ENCODE peak calls at places on chromosomes 7 and 10, in five cellular contexts. T is sigmoid colon, D is esophagus muscularis mucosa, E is K562, I is esophagus squamous epithelium. P is an unnamed sample.

GRCh38 chr10:955820-956217 is 24.3 kb upstream of the LARP4B start:
- DNase-seq in T (peak), D (no peak), E (peak), I (no peak), P (no peak)

GRCh38 chr7:79407351-79407750 is 46.1 kb downstream of the MAGI2 start:
- DNase-seq in T (no peak), D (no peak), E (no peak), I (no peak), P (no peak)

GRCh38 chr7:75971961-75972763 is 22.2 kb downstream of the TMEM120A start:
- DNase-seq in T (peak), D (peak), E (no peak), I (no peak), P (no peak)

GRCh38 chr7:55438765-55439525 is 73.8 kb downstream of the LANCL2 start:
- DNase-seq in T (no peak), D (no peak), E (no peak), I (no peak), P (no peak)

GRCh38 chr10:5591336-5591824 is 66.6 kb downstream of the CALML3 start:
- DNase-seq in T (no peak), D (no peak), E (no peak), I (no peak), P (no peak)

GRCh38 chr7:3309140-3309539 is 8.1 kb downstream of the SDK1 start:
- DNase-seq in T (no peak), D (no peak), E (no peak), I (no peak), P (no peak)

GRCh38 chr10:77111611-77112550 is 525.7 kb downstream of the KCNMA1 start:
- DNase-seq in T (no peak), D (peak), E (peak), I (no peak), P (peak)

GRCh38 chr7:122987463-122987862 is 8.0 kb downstream of the TAS2R16 start:
- DNase-seq in T (no peak), D (no peak), E (no peak), I (no peak), P (no peak)

GRCh38 chr7:19919156-19920085 is 146.0 kb upstream of the TMEM196 start:
- DNase-seq in T (no peak), D (no peak), E (no peak), I (no peak), P (no peak)

GRCh38 chr7:128274890-128275603 is 34.0 kb downstream of the LEP start:
- DNase-seq in T (no peak), D (no peak), E (no peak), I (no peak), P (no peak)

GRCh38 chr7:116443101-116443523 is 56.4 kb upstream of the CAV2 start:
- DNase-seq in T (no peak), D (no peak), E (no peak), I (no peak), P (no peak)

GRCh38 chr10:58326967-58327381 is 7.8 kb upstream of the UBE2D1 start:
- DNase-seq in T (peak), D (no peak), E (no peak), I (no peak), P (no peak)

GRCh38 chr7:30980194-30980593 is 16.4 kb downstream of the GHRHR start:
- DNase-seq in T (no peak), D (no peak), E (no peak), I (no peak), P (no peak)

GRCh38 chr7:55205124-55205955 is 159.8 kb upstream of the LANCL2 start:
- DNase-seq in T (no peak), D (no peak), E (no peak), I (no peak), P (no peak)

GRCh38 chr7:91280604-91281003 is 16.4 kb downstream of the FZD1 start:
- DNase-seq in T (no peak), D (no peak), E (no peak), I (no peak), P (no peak)

GRCh38 chr10:29590598-29591415 is 44.0 kb downstream of the SVIL start:
- DNase-seq in T (no peak), D (peak), E (peak), I (no peak), P (peak)

GRCh38 chr10:15370212-15370740 is 813 bp downstream of the FAM171A1 start:
- DNase-seq in T (peak), D (no peak), E (peak), I (no peak), P (peak)

GRCh38 chr10:43809211-43809930 is 160.7 kb upstream of the ZNF32 start:
- DNase-seq in T (no peak), D (peak), E (no peak), I (no peak), P (no peak)

GRCh38 chr10:43953672-43954071 is 305.0 kb upstream of the ZNF32 start:
- DNase-seq in T (no peak), D (peak), E (no peak), I (no peak), P (no peak)

GRCh38 chr7:77330169-77330882 is 85.8 kb downstream of the GSAP start:
- DNase-seq in T (no peak), D (peak), E (no peak), I (no peak), P (no peak)

GRCh38 chr7:40437936-40438634 is 303.3 kb downstream of the SUGCT start:
- DNase-seq in T (no peak), D (no peak), E (no peak), I (no peak), P (no peak)

GRCh38 chr10:125076121-125076825 is 84.1 kb downstream of the CTBP2 start:
- DNase-seq in T (peak), D (no peak), E (no peak), I (no peak), P (no peak)

GRCh38 chr10:86375204-86375603 is 8.6 kb upstream of the GRID1 start:
- DNase-seq in T (no peak), D (no peak), E (no peak), I (no peak), P (no peak)

GRCh38 chr7:140659727-140660396 is 12.9 kb upstream of the ADCK2 start:
- DNase-seq in T (peak), D (no peak), E (no peak), I (no peak), P (no peak)

GRCh38 chr7:16785846-16786245 is 19.0 kb downstream of the AGR2 start:
- DNase-seq in T (no peak), D (no peak), E (no peak), I (no peak), P (no peak)

GRCh38 chr7:33250421-33250827 is 121.1 kb downstream of the BBS9 start:
- DNase-seq in T (no peak), D (no peak), E (no peak), I (no peak), P (no peak)

GRCh38 chr7:46558482-46559193 is 637.6 kb upstream of the IGFBP3 start:
- DNase-seq in T (no peak), D (no peak), E (no peak), I (no peak), P (no peak)

GRCh38 chr7:30562498-30562897 is 32.2 kb upstream of the GARS1 start:
- DNase-seq in T (no peak), D (no peak), E (peak), I (no peak), P (no peak)

GRCh38 chr10:71394926-71395562 is 1.7 kb upstream of the CDH23 start:
- DNase-seq in T (no peak), D (no peak), E (no peak), I (no peak), P (no peak)

GRCh38 chr10:92691042-92691590 is 1.4 kb downstream of the HHEX start:
- DNase-seq in T (peak), D (peak), E (no peak), I (no peak), P (no peak)

GRCh38 chr7:23893172-23893941 is 183.3 kb downstream of the STK31 start:
- DNase-seq in T (no peak), D (peak), E (no peak), I (no peak), P (no peak)

GRCh38 chr10:48506147-48506917 is 98.5 kb downstream of the ARHGAP22 start:
- DNase-seq in T (no peak), D (peak), E (peak), I (no peak), P (peak)

GRCh38 chr7:171912-172515 is 20.4 kb upstream of the FAM20C start:
- DNase-seq in T (peak), D (no peak), E (no peak), I (no peak), P (no peak)

GRCh38 chr10:30986027-30986672 is 45.5 kb downstream of the ZNF438 start:
- DNase-seq in T (no peak), D (no peak), E (no peak), I (no peak), P (no peak)

GRCh38 chr7:81470084-81470723 is 299.6 kb downstream of the HGF start:
- DNase-seq in T (peak), D (no peak), E (peak), I (no peak), P (no peak)

DNA sequence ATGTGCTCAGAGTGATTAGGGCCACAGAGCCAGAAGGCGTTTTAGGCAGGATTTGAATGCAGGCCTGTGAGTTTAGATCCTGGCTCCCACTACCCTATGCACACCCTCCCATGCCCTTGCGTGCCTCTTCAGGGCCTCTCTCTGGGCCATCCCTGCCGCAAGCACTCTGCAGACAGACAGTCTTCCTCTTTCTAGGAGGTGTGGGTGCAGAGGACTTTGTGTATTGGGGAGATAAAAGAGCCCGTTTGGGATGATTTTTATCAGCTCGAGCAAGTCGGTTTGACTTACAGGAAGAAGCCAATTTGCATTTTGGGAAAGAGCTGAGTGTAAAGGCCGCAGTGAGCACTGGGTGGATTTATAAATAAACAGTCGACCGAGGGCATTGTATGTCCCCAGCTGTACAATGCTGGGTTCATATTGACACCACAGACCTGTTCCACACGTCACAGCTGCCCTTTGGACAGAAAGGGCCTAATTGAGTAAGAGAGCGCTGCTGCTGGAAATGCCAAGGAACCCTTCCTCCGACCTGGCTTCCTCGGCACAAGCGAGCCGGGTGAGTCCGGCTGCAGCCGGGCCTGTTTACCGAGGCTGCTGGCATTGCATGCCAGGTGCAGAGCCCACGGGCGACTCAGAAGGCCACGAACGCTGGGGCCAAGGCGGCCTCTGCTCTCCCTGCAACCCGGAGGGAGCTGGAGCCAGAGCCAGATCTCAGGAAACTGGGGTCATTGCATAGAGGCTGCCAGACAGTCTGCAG is 25.1 kb downstream of the ZMIZ1 start:
- DNase-seq in T (peak), D (no peak), E (no peak), I (no peak), P (no peak)
- TF ChIP-seq POLR2A in T (no peak), D (no peak), E (no peak), I (no peak), P (no peak)

DNA sequence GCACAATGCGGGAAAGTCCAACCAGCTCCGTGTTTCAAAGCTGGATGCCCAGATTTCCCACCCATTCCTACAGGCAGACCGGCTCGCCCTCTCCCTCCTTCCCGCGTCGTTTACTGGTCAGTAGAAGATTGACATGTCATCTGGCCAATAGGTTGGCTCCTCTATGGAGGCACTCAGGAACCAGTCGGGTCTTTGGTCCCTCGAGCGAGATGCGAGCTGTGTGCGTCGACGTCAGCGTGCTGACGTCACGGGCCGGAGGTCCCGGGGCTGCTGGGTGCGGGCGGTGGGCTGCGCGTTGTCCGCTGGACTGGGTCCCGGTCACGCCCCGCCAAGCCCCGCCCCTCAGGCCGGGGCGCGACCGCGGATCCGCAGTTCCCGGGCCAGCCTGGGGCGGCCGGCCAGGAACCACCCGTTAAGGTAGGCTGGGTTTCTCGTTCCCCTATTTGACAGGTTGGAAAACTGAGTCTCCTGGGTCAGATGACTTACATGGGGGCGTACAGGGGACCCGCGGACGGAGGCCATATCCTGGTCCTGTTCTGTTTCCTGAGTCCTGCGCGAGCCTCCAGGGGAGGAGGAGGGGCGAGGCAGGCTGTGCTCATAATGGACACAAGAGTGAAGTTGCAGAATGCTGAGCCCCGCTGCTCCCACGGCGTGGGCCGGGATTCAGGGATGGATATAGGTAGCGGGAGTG is at the start of gene STARD3NL:
- DNase-seq in T (peak), D (peak), E (peak), I (peak), P (peak)
- TF ChIP-seq POLR2A in T (no peak), D (peak), E (peak), I (peak), P (peak)

GRCh38 chr10:119315128-119316001 is 108.0 kb downstream of the GRK5 start:
- DNase-seq in T (peak), D (no peak), E (peak), I (no peak), P (peak)
- TF ChIP-seq POLR2A in T (no peak), D (no peak), E (no peak), I (no peak), P (no peak)

GRCh38 chr7:158409120-158409519 is 178.5 kb downstream of the PTPRN2 start:
- DNase-seq in T (no peak), D (no peak), E (no peak), I (no peak), P (no peak)
- TF ChIP-seq POLR2A in T (no peak), D (no peak), E (no peak), I (no peak), P (no peak)

GRCh38 chr7:148699024-148699771 is 495 bp downstream of the CUL1 start:
- DNase-seq in T (peak), D (no peak), E (peak), I (no peak), P (peak)
- TF ChIP-seq POLR2A in T (no peak), D (peak), E (peak), I (no peak), P (peak)

GRCh38 chr10:75230600-75231038 is 5.1 kb downstream of the COMTD1 start:
- DNase-seq in T (peak), D (peak), E (peak), I (peak), P (peak)

GRCh38 chr10:75229961-75230360 is 5.8 kb downstream of the COMTD1 start:
- DNase-seq in T (no peak), D (no peak), E (no peak), I (no peak), P (no peak)

GRCh38 chr10:75233444-75234016 is 2.2 kb downstream of the COMTD1 start:
- DNase-seq in T (peak), D (no peak), E (no peak), I (no peak), P (no peak)

GRCh38 chr10:75234017-75234682 is 1.6 kb downstream of the COMTD1 start:
- DNase-seq in T (peak), D (peak), E (peak), I (peak), P (peak)

GRCh38 chr10:75231672-75232581 is 3.8 kb downstream of the COMTD1 start:
- DNase-seq in T (peak), D (no peak), E (no peak), I (no peak), P (no peak)
- TF ChIP-seq POLR2A in T (no peak), D (no peak), E (peak), I (no peak), P (peak)

GRCh38 chr7:101815826-101816488 is 1.5 kb upstream of the CUX1 start:
- DNase-seq in T (peak), D (no peak), E (peak), I (peak), P (peak)
- TF ChIP-seq POLR2A in T (no peak), D (no peak), E (no peak), I (no peak), P (no peak)

GRCh38 chr7:151641587-151641986 is 121.9 kb upstream of the RHEB start:
- DNase-seq in T (no peak), D (no peak), E (no peak), I (no peak), P (no peak)
- TF ChIP-seq POLR2A in T (no peak), D (no peak), E (no peak), I (no peak), P (no peak)

GRCh38 chr10:132899751-132900065 is 42.7 kb downstream of the CFAP46 start:
- DNase-seq in T (peak), D (no peak), E (no peak), I (no peak), P (no peak)

GRCh38 chr10:132898391-132899053 is 43.8 kb downstream of the CFAP46 start:
- DNase-seq in T (peak), D (no peak), E (no peak), I (no peak), P (no peak)

GRCh38 chr10:132900211-132900756 is 42.1 kb downstream of the CFAP46 start:
- DNase-seq in T (peak), D (no peak), E (no peak), I (no peak), P (no peak)

GRCh38 chr10:132899054-132899750 is 43.2 kb downstream of the CFAP46 start:
- DNase-seq in T (peak), D (no peak), E (no peak), I (no peak), P (no peak)

DNA sequence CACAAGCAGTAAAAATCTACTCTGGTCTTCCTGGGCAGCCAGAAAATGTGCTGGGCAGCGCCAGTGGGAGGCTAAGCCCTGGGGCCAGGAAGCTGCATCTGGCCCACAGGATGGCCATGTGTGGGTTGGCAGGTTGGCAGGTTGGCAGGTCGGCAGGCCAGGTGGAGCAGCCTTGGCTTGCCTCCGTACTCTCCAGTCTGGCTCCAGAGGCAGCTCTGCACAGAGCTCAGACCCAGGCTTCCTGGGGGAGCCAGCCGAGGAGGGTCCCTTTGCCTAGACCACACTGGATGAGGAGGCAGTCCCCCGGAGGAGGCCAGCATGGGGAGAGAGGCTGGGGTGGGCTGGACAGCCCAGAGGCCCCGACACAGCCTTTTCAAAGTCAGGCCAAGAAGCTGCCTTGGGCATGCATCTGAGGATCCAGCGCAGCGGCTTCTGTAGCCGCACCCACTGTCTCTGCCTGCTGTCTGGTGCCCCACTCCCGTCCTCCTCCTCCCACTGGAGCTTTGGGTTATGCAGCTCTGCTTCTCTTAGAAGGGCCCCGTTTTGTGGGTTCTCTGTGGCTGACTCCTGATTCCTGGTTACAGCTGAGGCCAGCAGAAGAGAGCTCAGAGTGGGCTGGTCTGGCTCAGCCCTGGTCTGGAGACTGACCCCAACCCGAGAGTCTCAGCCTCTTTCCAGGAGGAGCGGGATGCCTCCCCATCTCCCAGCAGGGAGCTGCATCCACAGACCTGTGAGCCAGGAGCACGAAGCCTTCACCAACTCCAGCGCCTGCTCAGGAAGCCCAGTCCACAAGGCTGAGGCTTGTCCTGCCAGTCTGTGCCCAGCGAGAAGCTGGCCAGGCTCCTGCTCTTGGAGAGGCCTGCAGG is 44.6 kb downstream of the CFAP46 start:
- DNase-seq in T (peak), D (no peak), E (no peak), I (no peak), P (no peak)
- TF ChIP-seq POLR2A in T (no peak), D (no peak), E (no peak), I (no peak), P (no peak)

GRCh38 chr7:50791363-50791762 is 8.7 kb upstream of the GRB10 start:
- DNase-seq in T (no peak), D (no peak), E (no peak), I (no peak), P (no peak)
- TF ChIP-seq POLR2A in T (no peak), D (no peak), E (no peak), I (no peak), P (no peak)

P was measured in GM12891.